ENCODE peak calls at places on chromosomes 11 and 22, in eight cellular contexts. X, P, S, I, B, Z, F and H are unnamed samples.

GRCh38 chr11:118789501-118790356 is 1.2 kb downstream of the DDX6 start:
- DNase-seq in F (no peak), X (peak; percentile 4), S (no peak), B (no peak), I (no peak), Z (no peak), P (no peak), H (no peak)

GRCh38 chr11:95897731-95898130 is 26.2 kb downstream of the MTMR2 start:
- DNase-seq in I (no peak), Z (no peak), F (no peak), S (no peak), B (peak; percentile 17), X (no peak), P (no peak), H (no peak)

GRCh38 chr22:49270595-49271368 is 556.9 kb downstream of the BRD1 start:
- DNase-seq in S (no peak), F (no peak), X (no peak), P (no peak), B (no peak), Z (no peak), I (no peak), H (no peak)

GRCh38 chr11:59097113-59097708 is 9.8 kb upstream of the FAM111B start:
- DNase-seq in B (peak; percentile 79), I (no peak), S (peak; percentile 35), P (peak; percentile 57), X (peak; percentile 65), F (peak; percentile 32), Z (no peak), H (no peak)

GRCh38 chr22:27512283-27512761 is 289.2 kb downstream of the MN1 start:
- DNase-seq in F (no peak), B (peak; percentile 53), I (no peak), S (no peak), P (peak; percentile 61), Z (peak; percentile 47), X (no peak), H (no peak)

GRCh38 chr11:90531001-90531400 is 308.2 kb upstream of the CHORDC1 start:
- DNase-seq in X (no peak), Z (no peak), S (no peak), B (no peak), P (no peak), I (no peak), F (no peak), H (no peak)

GRCh38 chr11:33982661-33983060 is 68.9 kb upstream of the CAPRIN1 start:
- DNase-seq in Z (no peak), I (no peak), X (no peak), B (no peak), F (no peak), P (no peak), S (no peak), H (no peak)

GRCh38 chr11:69947059-69947771 is 128.0 kb upstream of the FGF3 start:
- DNase-seq in P (no peak), Z (no peak), B (no peak), S (no peak), F (no peak), I (no peak), X (no peak), H (no peak)

GRCh38 chr22:16717699-16718558 is 107.3 kb downstream of the XKR3 start:
- DNase-seq in S (no peak), I (peak; percentile 10), Z (no peak), P (no peak), F (no peak), X (no peak), B (no peak), H (no peak)

GRCh38 chr11:81975261-81975900 is 758.3 kb downstream of the FAM181B start:
- DNase-seq in F (no peak), P (no peak), Z (no peak), I (no peak), B (no peak), S (no peak), X (no peak), H (no peak)

GRCh38 chr11:47111318-47111804 is 65.3 kb downstream of the ARFGAP2 start:
- DNase-seq in Z (no peak), I (no peak), F (no peak), B (no peak), P (no peak), X (no peak), S (no peak), H (peak; percentile 85)

GRCh38 chr22:37285937-37286336 is 3.6 kb downstream of the CYTH4 start:
- DNase-seq in B (no peak), P (no peak), X (no peak), S (no peak), Z (no peak), I (no peak), F (no peak), H (no peak)

GRCh38 chr11:2796091-2796490 is 89.5 kb downstream of the CDKN1C start:
- DNase-seq in B (no peak), I (no peak), Z (no peak), X (no peak), P (no peak), S (no peak), F (no peak), H (no peak)

GRCh38 chr22:46352691-46353386 is 17.3 kb downstream of the TRMU start:
- DNase-seq in Z (peak; percentile 56), F (no peak), P (peak; percentile 70), B (peak; percentile 79), I (no peak), S (peak; percentile 35), X (no peak), H (peak; percentile 25)

GRCh38 chr11:1659478-1659877 is 29.9 kb downstream of the KRTAP5-5 start:
- DNase-seq in Z (no peak), I (no peak), F (no peak), S (no peak), B (no peak), X (no peak), P (peak; percentile 32), H (no peak)

GRCh38 chr11:375065-376025 is 6.0 kb downstream of the B4GALNT4 start:
- DNase-seq in I (no peak), F (no peak), Z (peak; percentile 73), X (no peak), S (no peak), P (no peak), B (no peak), H (no peak)

GRCh38 chr22:24427500-24428164 is at the start of gene ADORA2A:
- DNase-seq in B (no peak), I (no peak), F (peak; percentile 75), Z (no peak), P (peak; percentile 76), X (no peak), S (no peak), H (no peak)

GRCh38 chr11:129373489-129373953 is 2.1 kb upstream of the BARX2 start:
- DNase-seq in F (no peak), Z (no peak), X (no peak), I (no peak), B (no peak), P (peak; percentile 21), S (no peak), H (no peak)

GRCh38 chr11:79045811-79046304 is 395.0 kb downstream of the TENM4 start:
- DNase-seq in P (no peak), Z (no peak), F (no peak), I (no peak), B (no peak), X (no peak), S (no peak), H (no peak)

GRCh38 chr22:46595545-46595944 is 24.6 kb upstream of the GRAMD4 start:
- DNase-seq in Z (no peak), S (no peak), I (no peak), B (no peak), X (no peak), F (no peak), P (no peak), H (no peak)

GRCh38 chr11:37171451-37171850 is 573.4 kb upstream of the RAG2 start:
- DNase-seq in I (no peak), Z (no peak), S (no peak), P (no peak), B (no peak), F (no peak), X (no peak), H (no peak)

GRCh38 chr11:114280696-114281095 is 15.5 kb upstream of the NNMT start:
- DNase-seq in X (peak; percentile 85), B (peak; percentile 53), S (peak; percentile 72), I (peak; percentile 80), F (no peak), Z (peak; percentile 59), P (peak; percentile 78), H (peak; percentile 90)

GRCh38 chr11:119365071-119365591 is 16.4 kb downstream of the USP2 start:
- DNase-seq in P (no peak), I (no peak), B (no peak), F (no peak), X (no peak), S (no peak), Z (no peak), H (no peak)

GRCh38 chr22:22185844-22186499 is 58.6 kb upstream of the VPREB1 start:
- DNase-seq in P (no peak), S (no peak), F (no peak), B (no peak), Z (no peak), X (no peak), I (no peak), H (no peak)

GRCh38 chr11:131511794-131512193 is 141.4 kb downstream of the NTM start:
- DNase-seq in I (peak; percentile 26), F (no peak), B (peak; percentile 48), P (no peak), Z (no peak), S (peak; percentile 18), X (peak; percentile 59), H (peak; percentile 37)

GRCh38 chr22:47171441-47172221 is 409.2 kb downstream of the TBC1D22A start:
- DNase-seq in Z (no peak), I (no peak), X (no peak), B (no peak), F (no peak), P (peak; percentile 29), S (no peak), H (no peak)

GRCh38 chr11:87301785-87302540 is 264.2 kb downstream of the TMEM135 start:
- DNase-seq in F (no peak), P (no peak), Z (no peak), X (no peak), S (no peak), B (no peak), I (no peak), H (no peak)

GRCh38 chr22:48315415-48316244 is 1512.0 kb downstream of the BRD1 start:
- DNase-seq in X (no peak), S (no peak), F (no peak), B (no peak), Z (no peak), I (no peak), P (no peak), H (no peak)

GRCh38 chr11:62546244-62546936 is at the start of gene AHNAK:
- DNase-seq in X (peak; percentile 59), B (peak; percentile 82), P (peak; percentile 90), I (peak; percentile 65), Z (peak; percentile 92), S (no peak), F (peak; percentile 65), H (no peak)

GRCh38 chr11:120130176-120130980 is 7.5 kb downstream of the TRIM29 start:
- DNase-seq in I (no peak), B (no peak), X (no peak), S (no peak), P (peak; percentile 10), Z (no peak), F (no peak), H (no peak)

GRCh38 chr11:9153651-9154050 is 62.3 kb upstream of the SCUBE2 start:
- DNase-seq in P (no peak), I (no peak), S (peak; percentile 44), F (no peak), Z (no peak), B (no peak), X (no peak), H (no peak)

GRCh38 chr11:64842851-64843841 is 1.3 kb downstream of the CDC42BPG start:
- DNase-seq in I (no peak), X (no peak), S (peak; percentile 47), P (peak; percentile 77), F (no peak), B (peak; percentile 80), Z (peak; percentile 98), H (no peak)

GRCh38 chr11:55572548-55572947 is 620 bp downstream of the OR4C16 start:
- DNase-seq in I (no peak), P (no peak), X (no peak), B (no peak), F (no peak), Z (no peak), S (no peak), H (no peak)

GRCh38 chr11:17780668-17781067 is 46.1 kb downstream of the KCNC1 start:
- DNase-seq in X (no peak), S (no peak), Z (no peak), B (no peak), F (no peak), I (no peak), P (no peak), H (no peak)